ENCODE peak calls at places on chromosomes 1 and 21, in nine cellular contexts. V is endodermal cell; L is caudate nucleus; F is transverse colon; I is activated T-helper 1 cell treated with anti-CD3 and anti-CD28 coated beads, Interleukin-12 subunit alpha, Interleukin-12 subunit beta, Interleukin-2, Interleukin-4 antibody, amounts not matched to agents 30 ng/mL and 10 ng/mL and 1 ng/mL, durations not matched to agents 14 hours and 24 hours and 36 hours; U is activated effector memory CD4-positive, alpha-beta T cell treated with anti-CD3 and anti-CD28 coated beads, Interleukin-2, amount 50 U/mL, for 16 hours; G is natural killer cell treated with Interleukin-12 subunit alpha and Interleukin-12 subunit beta and Interleukin-15 and Interleukin-18, amount 100 ng/mL, for 72 hours; M is activated CD4-positive, alpha-beta T cell treated with anti-CD3 and anti-CD28 coated beads, Interleukin-2, amount 50 U/mL, for 24 hours; O is stimulated activated CD4-positive, alpha-beta T cell treated with anti-CD3 and anti-CD28 coated beads, Interleukin-15, amount 100 ng/mL, for 1 hour. X is an unnamed sample.

GRCh38 chr1:107139833-107140702 is 771 bp upstream of the NTNG1 start:
- DNase-seq in V (peak; percentile 88), L (peak; percentile 4), F (peak; percentile 8), I (no peak), U (peak; percentile 61), G (no peak), M (no peak), O (no peak), X (no peak)

GRCh38 chr1:68770817-68771216 is 273.9 kb upstream of the DEPDC1 start:
- DNase-seq in V (no peak), L (no peak), F (no peak), I (no peak), U (no peak), G (no peak), M (no peak), O (no peak), X (no peak)

GRCh38 chr1:160095382-160096105 is 2.9 kb downstream of the IGSF8 start:
- DNase-seq in V (peak; percentile 79), L (peak; percentile 88), F (no peak), I (no peak), U (no peak), G (no peak), M (no peak), O (no peak), X (no peak)

GRCh38 chr1:28156821-28157220 is 19.7 kb downstream of the PTAFR start:
- DNase-seq in V (no peak), L (no peak), F (no peak), I (no peak), U (no peak), G (no peak), M (no peak), O (no peak), X (no peak)

GRCh38 chr1:205375816-205376545 is 19.3 kb upstream of the KLHDC8A start:
- DNase-seq in V (peak; percentile 85), L (no peak), F (peak; percentile 34), I (no peak), U (no peak), G (no peak), M (no peak), O (no peak), X (no peak)

GRCh38 chr1:227961651-227962050 is 13.9 kb upstream of the WNT9A start:
- DNase-seq in V (peak; percentile 25), L (no peak), F (no peak), I (no peak), U (peak; percentile 42), G (no peak), M (no peak), O (no peak), X (no peak)

GRCh38 chr21:29378814-29379213 is 80.1 kb downstream of the BACH1 start:
- DNase-seq in V (peak; percentile 5), L (no peak), F (no peak), I (no peak), U (no peak), G (no peak), M (no peak), O (no peak), X (no peak)

GRCh38 chr21:45592208-45592619 is 50.0 kb upstream of the SLC19A1 start:
- DNase-seq in V (no peak), L (peak; percentile 5), F (peak; percentile 18), I (peak; percentile 71), U (peak; percentile 89), G (peak; percentile 29), M (peak; percentile 82), O (peak; percentile 27), X (peak; percentile 57)

GRCh38 chr21:46253610-46254124 is 25.1 kb upstream of the LSS start:
- DNase-seq in V (no peak), L (no peak), F (no peak), I (peak; percentile 62), U (peak; percentile 77), G (peak; percentile 74), M (peak; percentile 41), O (peak; percentile 10), X (peak; percentile 63)

GRCh38 chr1:60978421-60979357 is 103.7 kb upstream of the NFIA start:
- DNase-seq in V (peak; percentile 60), L (no peak), F (peak; percentile 21), I (no peak), U (peak; percentile 66), G (no peak), M (no peak), O (peak; percentile 6), X (no peak)

GRCh38 chr1:40944326-40944725 is 35.2 kb upstream of the CTPS1 start:
- DNase-seq in V (no peak), L (no peak), F (peak; percentile 19), I (no peak), U (no peak), G (no peak), M (no peak), O (no peak), X (no peak)

GRCh38 chr1:232306269-232306911 is 323.5 kb downstream of the SIPA1L2 start:
- DNase-seq in V (peak; percentile 85), L (no peak), F (peak; percentile 60), I (no peak), U (no peak), G (no peak), M (no peak), O (no peak), X (no peak)

GRCh38 chr1:5651964-5652751 is 340.1 kb downstream of the NPHP4 start:
- DNase-seq in V (peak; percentile 46), L (no peak), F (no peak), I (no peak), U (no peak), G (no peak), M (no peak), O (no peak), X (no peak)

X was measured in T-helper 2 cell treated with Interferon-gamma antibody and Interleukin-4, amounts not matched to agents 5 μg/mL and 100 μg/mL, for 36 hours.